ENCODE peak calls at places on chromosome 19, in eight cellular contexts. One of them, this sample, is unnamed.

GRCh38 chr19:29677001-29677781 is 11.9 kb downstream of the PLEKHF1 start:
- DNase-seq in neuronal stem cell: no peak
- DNase-seq in stomach: no peak
- DNase-seq in kidney: peak
- DNase-seq in PC-9: no peak
- DNase-seq in CD8-positive, alpha-beta memory T cell: no peak
- DNase-seq in esophagus squamous epithelium: no peak
- DNase-seq in IMR-90: no peak
- DNase-seq in this sample: peak

GRCh38 chr19:30754162-30754561 is 382.0 kb downstream of the ZNF536 start:
- DNase-seq in neuronal stem cell: no peak
- DNase-seq in stomach: no peak
- DNase-seq in kidney: no peak
- DNase-seq in PC-9: no peak
- DNase-seq in CD8-positive, alpha-beta memory T cell: no peak
- DNase-seq in esophagus squamous epithelium: no peak
- DNase-seq in IMR-90: no peak
- DNase-seq in this sample: no peak

GRCh38 chr19:1658446-1659433 is 6.3 kb upstream of the TCF3 start:
- DNase-seq in neuronal stem cell: no peak
- DNase-seq in stomach: no peak
- DNase-seq in kidney: peak
- DNase-seq in PC-9: no peak
- DNase-seq in CD8-positive, alpha-beta memory T cell: no peak
- DNase-seq in esophagus squamous epithelium: no peak
- DNase-seq in IMR-90: no peak
- DNase-seq in this sample: peak

GRCh38 chr19:32646556-32646955 is 28.4 kb downstream of the ANKRD27 start:
- DNase-seq in neuronal stem cell: no peak
- DNase-seq in stomach: no peak
- DNase-seq in kidney: no peak
- DNase-seq in PC-9: no peak
- DNase-seq in CD8-positive, alpha-beta memory T cell: no peak
- DNase-seq in esophagus squamous epithelium: no peak
- DNase-seq in IMR-90: no peak
- DNase-seq in this sample: no peak

GRCh38 chr19:45293682-45294081 is 29.0 kb downstream of the CKM start:
- DNase-seq in neuronal stem cell: no peak
- DNase-seq in stomach: no peak
- DNase-seq in kidney: no peak
- DNase-seq in PC-9: no peak
- DNase-seq in CD8-positive, alpha-beta memory T cell: no peak
- DNase-seq in esophagus squamous epithelium: no peak
- DNase-seq in IMR-90: no peak
- DNase-seq in this sample: no peak

GRCh38 chr19:19956431-19957075 is 55.8 kb downstream of the ZNF93 start:
- DNase-seq in neuronal stem cell: peak
- DNase-seq in stomach: no peak
- DNase-seq in kidney: no peak
- DNase-seq in PC-9: no peak
- DNase-seq in CD8-positive, alpha-beta memory T cell: no peak
- DNase-seq in esophagus squamous epithelium: no peak
- DNase-seq in IMR-90: no peak
- DNase-seq in this sample: peak

GRCh38 chr19:41298327-41298964 is 11.5 kb upstream of the CCDC97 start:
- DNase-seq in neuronal stem cell: no peak
- DNase-seq in stomach: peak
- DNase-seq in kidney: peak
- DNase-seq in PC-9: no peak
- DNase-seq in CD8-positive, alpha-beta memory T cell: peak
- DNase-seq in esophagus squamous epithelium: no peak
- DNase-seq in IMR-90: peak
- DNase-seq in this sample: peak

GRCh38 chr19:41269571-41269970 is 5.4 kb downstream of the HNRNPUL1 start:
- DNase-seq in neuronal stem cell: no peak
- DNase-seq in stomach: no peak
- DNase-seq in kidney: no peak
- DNase-seq in PC-9: no peak
- DNase-seq in CD8-positive, alpha-beta memory T cell: no peak
- DNase-seq in esophagus squamous epithelium: no peak
- DNase-seq in IMR-90: no peak
- DNase-seq in this sample: no peak

GRCh38 chr19:20923077-20923871 is at the start of gene ZNF85:
- DNase-seq in neuronal stem cell: peak
- DNase-seq in stomach: peak
- DNase-seq in kidney: peak
- DNase-seq in PC-9: peak
- DNase-seq in CD8-positive, alpha-beta memory T cell: peak
- DNase-seq in esophagus squamous epithelium: peak
- DNase-seq in IMR-90: peak
- DNase-seq in this sample: peak

GRCh38 chr19:44939668-44940067 is 2.4 kb upstream of the APOC4 start:
- DNase-seq in neuronal stem cell: no peak
- DNase-seq in stomach: no peak
- DNase-seq in kidney: no peak
- DNase-seq in PC-9: peak
- DNase-seq in CD8-positive, alpha-beta memory T cell: no peak
- DNase-seq in esophagus squamous epithelium: no peak
- DNase-seq in IMR-90: no peak
- DNase-seq in this sample: peak

GRCh38 chr19:29188704-29189375 is 24.1 kb downstream of the UQCRFS1 start:
- DNase-seq in neuronal stem cell: no peak
- DNase-seq in stomach: no peak
- DNase-seq in kidney: no peak
- DNase-seq in PC-9: no peak
- DNase-seq in CD8-positive, alpha-beta memory T cell: no peak
- DNase-seq in esophagus squamous epithelium: no peak
- DNase-seq in IMR-90: peak
- DNase-seq in this sample: no peak

GRCh38 chr19:7787141-7787540 is 24.1 kb downstream of the CLEC4M start:
- DNase-seq in neuronal stem cell: no peak
- DNase-seq in stomach: no peak
- DNase-seq in kidney: no peak
- DNase-seq in PC-9: no peak
- DNase-seq in CD8-positive, alpha-beta memory T cell: no peak
- DNase-seq in esophagus squamous epithelium: no peak
- DNase-seq in IMR-90: no peak
- DNase-seq in this sample: no peak

GRCh38 chr19:18856385-18857126 is 24.8 kb downstream of the UPF1 start:
- DNase-seq in neuronal stem cell: no peak
- DNase-seq in stomach: no peak
- DNase-seq in kidney: no peak
- DNase-seq in PC-9: no peak
- DNase-seq in CD8-positive, alpha-beta memory T cell: no peak
- DNase-seq in esophagus squamous epithelium: no peak
- DNase-seq in IMR-90: no peak
- DNase-seq in this sample: peak

GRCh38 chr19:33094504-33095067 is 13.6 kb downstream of the GPATCH1 start:
- DNase-seq in neuronal stem cell: no peak
- DNase-seq in stomach: no peak
- DNase-seq in kidney: peak
- DNase-seq in PC-9: peak
- DNase-seq in CD8-positive, alpha-beta memory T cell: no peak
- DNase-seq in esophagus squamous epithelium: no peak
- DNase-seq in IMR-90: no peak
- DNase-seq in this sample: peak

GRCh38 chr19:29918891-29919290 is 23.1 kb upstream of the URI1 start:
- DNase-seq in neuronal stem cell: no peak
- DNase-seq in stomach: no peak
- DNase-seq in kidney: no peak
- DNase-seq in PC-9: no peak
- DNase-seq in CD8-positive, alpha-beta memory T cell: no peak
- DNase-seq in esophagus squamous epithelium: no peak
- DNase-seq in IMR-90: no peak
- DNase-seq in this sample: no peak

GRCh38 chr19:31350693-31351211 is 1.5 kb upstream of the TSHZ3 start:
- DNase-seq in neuronal stem cell: no peak
- DNase-seq in stomach: peak
- DNase-seq in kidney: peak
- DNase-seq in PC-9: no peak
- DNase-seq in CD8-positive, alpha-beta memory T cell: no peak
- DNase-seq in esophagus squamous epithelium: no peak
- DNase-seq in IMR-90: peak
- DNase-seq in this sample: peak

GRCh38 chr19:19911150-19911549 is 10.4 kb downstream of the ZNF93 start:
- DNase-seq in neuronal stem cell: no peak
- DNase-seq in stomach: no peak
- DNase-seq in kidney: no peak
- DNase-seq in PC-9: no peak
- DNase-seq in CD8-positive, alpha-beta memory T cell: no peak
- DNase-seq in esophagus squamous epithelium: no peak
- DNase-seq in IMR-90: peak
- DNase-seq in this sample: peak

GRCh38 chr19:46076951-46077814 is 36.4 kb upstream of the IGFL4 start:
- DNase-seq in neuronal stem cell: peak
- DNase-seq in stomach: peak
- DNase-seq in kidney: peak
- DNase-seq in PC-9: peak
- DNase-seq in CD8-positive, alpha-beta memory T cell: no peak
- DNase-seq in esophagus squamous epithelium: no peak
- DNase-seq in IMR-90: peak
- DNase-seq in this sample: peak

GRCh38 chr19:16061943-16062342 is 14.4 kb upstream of the TPM4 start:
- DNase-seq in neuronal stem cell: no peak
- DNase-seq in stomach: no peak
- DNase-seq in kidney: peak
- DNase-seq in PC-9: no peak
- DNase-seq in CD8-positive, alpha-beta memory T cell: peak
- DNase-seq in esophagus squamous epithelium: no peak
- DNase-seq in IMR-90: no peak
- DNase-seq in this sample: no peak

GRCh38 chr19:17136617-17137016 is 61.0 kb downstream of the MYO9B start:
- DNase-seq in neuronal stem cell: no peak
- DNase-seq in stomach: no peak
- DNase-seq in kidney: no peak
- DNase-seq in PC-9: no peak
- DNase-seq in CD8-positive, alpha-beta memory T cell: no peak
- DNase-seq in esophagus squamous epithelium: no peak
- DNase-seq in IMR-90: no peak
- DNase-seq in this sample: no peak
- H3K27ac ChIP-seq in neuronal stem cell: no peak
- H3K27ac ChIP-seq in stomach: peak
- H3K27ac ChIP-seq in kidney: peak
- H3K27ac ChIP-seq in PC-9: peak
- H3K27ac ChIP-seq in CD8-positive, alpha-beta memory T cell: no peak
- H3K27ac ChIP-seq in esophagus squamous epithelium: peak
- H3K27ac ChIP-seq in IMR-90: peak
- H3K27ac ChIP-seq in this sample: peak

DNA sequence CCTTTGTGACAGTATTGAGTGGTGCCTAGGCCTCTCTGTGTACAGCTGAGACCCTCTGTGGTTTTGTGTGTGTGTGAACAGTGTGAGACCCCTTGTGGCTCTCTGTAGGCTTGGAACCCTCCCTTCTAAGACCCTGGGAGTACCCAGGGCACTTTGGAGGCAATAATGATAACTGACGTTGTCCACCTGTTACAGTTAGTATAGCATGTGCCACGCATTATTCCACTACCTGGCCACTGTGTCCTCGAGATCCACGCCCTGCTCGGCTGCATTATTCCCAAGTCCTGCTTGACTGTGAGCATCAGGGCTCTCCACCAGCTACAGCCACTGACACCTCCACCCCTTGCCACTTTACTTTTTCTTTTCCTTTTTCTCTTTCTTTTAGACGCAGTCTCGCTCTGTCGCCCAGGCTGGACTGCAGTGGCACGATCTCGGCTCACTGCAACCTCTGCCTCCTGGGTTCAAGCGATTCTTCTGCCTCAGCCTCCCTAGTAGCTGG is 2.0 kb downstream of the GRAMD1A start:
- DNase-seq in neuronal stem cell: no peak
- DNase-seq in stomach: no peak
- DNase-seq in kidney: peak
- DNase-seq in PC-9: no peak
- DNase-seq in CD8-positive, alpha-beta memory T cell: no peak
- DNase-seq in esophagus squamous epithelium: no peak
- DNase-seq in IMR-90: no peak
- DNase-seq in this sample: no peak
- H3K27ac ChIP-seq in neuronal stem cell: peak
- H3K27ac ChIP-seq in stomach: no peak
- H3K27ac ChIP-seq in kidney: no peak
- H3K27ac ChIP-seq in PC-9: no peak
- H3K27ac ChIP-seq in CD8-positive, alpha-beta memory T cell: peak
- H3K27ac ChIP-seq in esophagus squamous epithelium: peak
- H3K27ac ChIP-seq in IMR-90: no peak
- H3K27ac ChIP-seq in this sample: no peak

DNA sequence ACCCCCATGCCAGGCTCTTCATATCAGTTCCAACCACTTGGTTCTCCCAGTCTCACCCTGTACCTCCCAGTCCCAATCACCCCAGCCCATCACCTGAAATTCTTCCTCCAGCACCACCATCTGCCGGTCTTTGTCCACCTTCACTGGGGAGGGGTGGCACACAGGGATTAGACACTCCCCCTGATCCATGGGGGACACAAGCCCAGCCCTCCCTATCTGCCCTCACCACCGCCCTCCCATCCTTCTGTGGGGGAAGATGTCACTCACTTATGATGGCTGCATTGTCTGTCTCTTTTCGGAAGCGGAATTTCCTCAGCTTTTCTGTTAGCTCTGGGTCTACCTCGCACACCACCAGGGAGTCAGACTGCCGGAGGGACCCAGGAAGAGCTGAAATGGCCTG is 675 bp downstream of the GMFG start:
- DNase-seq in neuronal stem cell: no peak
- DNase-seq in stomach: no peak
- DNase-seq in kidney: no peak
- DNase-seq in PC-9: no peak
- DNase-seq in CD8-positive, alpha-beta memory T cell: no peak
- DNase-seq in esophagus squamous epithelium: no peak
- DNase-seq in IMR-90: no peak
- DNase-seq in this sample: peak
- H3K27ac ChIP-seq in neuronal stem cell: no peak
- H3K27ac ChIP-seq in stomach: peak
- H3K27ac ChIP-seq in kidney: peak
- H3K27ac ChIP-seq in PC-9: no peak
- H3K27ac ChIP-seq in CD8-positive, alpha-beta memory T cell: peak
- H3K27ac ChIP-seq in esophagus squamous epithelium: peak
- H3K27ac ChIP-seq in IMR-90: no peak
- H3K27ac ChIP-seq in this sample: no peak

GRCh38 chr19:6498294-6499036 is 3.6 kb downstream of the TUBB4A start:
- DNase-seq in neuronal stem cell: no peak
- DNase-seq in stomach: no peak
- DNase-seq in kidney: no peak
- DNase-seq in PC-9: no peak
- DNase-seq in CD8-positive, alpha-beta memory T cell: no peak
- DNase-seq in esophagus squamous epithelium: no peak
- DNase-seq in IMR-90: no peak
- DNase-seq in this sample: peak

GRCh38 chr19:6501740-6502648 is at the start of gene TUBB4A:
- DNase-seq in neuronal stem cell: no peak
- DNase-seq in stomach: no peak
- DNase-seq in kidney: no peak
- DNase-seq in PC-9: no peak
- DNase-seq in CD8-positive, alpha-beta memory T cell: peak
- DNase-seq in esophagus squamous epithelium: no peak
- DNase-seq in IMR-90: no peak
- DNase-seq in this sample: peak

GRCh38 chr19:6495947-6496346 is 6.2 kb downstream of the TUBB4A start:
- DNase-seq in neuronal stem cell: no peak
- DNase-seq in stomach: no peak
- DNase-seq in kidney: no peak
- DNase-seq in PC-9: no peak
- DNase-seq in CD8-positive, alpha-beta memory T cell: no peak
- DNase-seq in esophagus squamous epithelium: no peak
- DNase-seq in IMR-90: no peak
- DNase-seq in this sample: peak

GRCh38 chr19:6500837-6501739 is 1.0 kb downstream of the TUBB4A start:
- DNase-seq in neuronal stem cell: no peak
- DNase-seq in stomach: no peak
- DNase-seq in kidney: no peak
- DNase-seq in PC-9: no peak
- DNase-seq in CD8-positive, alpha-beta memory T cell: no peak
- DNase-seq in esophagus squamous epithelium: no peak
- DNase-seq in IMR-90: no peak
- DNase-seq in this sample: peak

GRCh38 chr19:6499052-6499790 is 2.9 kb downstream of the TUBB4A start:
- DNase-seq in neuronal stem cell: no peak
- DNase-seq in stomach: no peak
- DNase-seq in kidney: no peak
- DNase-seq in PC-9: no peak
- DNase-seq in CD8-positive, alpha-beta memory T cell: no peak
- DNase-seq in esophagus squamous epithelium: no peak
- DNase-seq in IMR-90: no peak
- DNase-seq in this sample: peak
- H3K27ac ChIP-seq in neuronal stem cell: no peak
- H3K27ac ChIP-seq in stomach: no peak
- H3K27ac ChIP-seq in kidney: no peak
- H3K27ac ChIP-seq in PC-9: no peak
- H3K27ac ChIP-seq in CD8-positive, alpha-beta memory T cell: no peak
- H3K27ac ChIP-seq in esophagus squamous epithelium: no peak
- H3K27ac ChIP-seq in IMR-90: no peak
- H3K27ac ChIP-seq in this sample: no peak